ENCODE peak calls at places on chromosomes 11 and 22, in six cellular contexts. F is H9, K is mesenchymal stem cell, H is IMR-90, D is neuronal stem cell, I is H1. J is an unnamed sample.

GRCh38 chr11:14275081-14275480 is 83.9 kb downstream of the RRAS2 start:
- DNase-seq in F (no peak), K (peak; percentile 21), H (peak; percentile 71), D (no peak), I (no peak), J (peak; percentile 71)

GRCh38 chr22:38412435-38413084 is 42.4 kb downstream of the KCNJ4 start:
- DNase-seq in F (peak; percentile 63), K (no peak), H (no peak), D (no peak), I (no peak), J (no peak)

GRCh38 chr11:75267171-75267970 is 26.8 kb downstream of the TPBGL start:
- DNase-seq in F (no peak), K (no peak), H (no peak), D (no peak), I (no peak), J (no peak)

GRCh38 chr11:35389112-35389511 is 30.2 kb downstream of the SLC1A2 start:
- DNase-seq in F (no peak), K (no peak), H (no peak), D (no peak), I (no peak), J (no peak)

GRCh38 chr11:59429924-59430516 is 3.8 kb upstream of the OR5A2 start:
- DNase-seq in F (no peak), K (peak; percentile 46), H (peak; percentile 45), D (peak; percentile 76), I (no peak), J (peak; percentile 77)

GRCh38 chr22:19705181-19705934 is 8.9 kb upstream of the SEPTIN5 start:
- DNase-seq in F (peak; percentile 96), K (no peak), H (no peak), D (no peak), I (peak; percentile 91), J (peak; percentile 96)

GRCh38 chr11:119361056-119361787 is 14.7 kb upstream of the MFRP start:
- DNase-seq in F (peak; percentile 82), K (peak; percentile 87), H (peak; percentile 87), D (peak; percentile 62), I (no peak), J (peak; percentile 95)

GRCh38 chr22:28582806-28583205 is 96.8 kb downstream of the TTC28 start:
- DNase-seq in F (no peak), K (peak; percentile 41), H (peak; percentile 81), D (no peak), I (no peak), J (peak; percentile 75)

GRCh38 chr11:33063326-33063775 is 24.0 kb downstream of the TCP11L1 start:
- DNase-seq in F (no peak), K (no peak), H (peak; percentile 77), D (no peak), I (no peak), J (no peak)

GRCh38 chr11:32510039-32510438 is 73.6 kb upstream of the EIF3M start:
- DNase-seq in F (no peak), K (no peak), H (no peak), D (no peak), I (no peak), J (peak; percentile 14)

GRCh38 chr11:69190796-69191536 is 35.2 kb downstream of the SMIM38 start:
- DNase-seq in F (no peak), K (no peak), H (no peak), D (no peak), I (no peak), J (no peak)

GRCh38 chr22:21766933-21767462 is 31.4 kb upstream of the YPEL1 start:
- DNase-seq in F (no peak), K (no peak), H (no peak), D (no peak), I (no peak), J (no peak)

GRCh38 chr22:37368058-37368457 is 59.2 kb downstream of the ELFN2 start:
- DNase-seq in F (no peak), K (no peak), H (no peak), D (no peak), I (no peak), J (peak; percentile 11)

GRCh38 chr11:3109921-3110706 is 52.9 kb upstream of the CARS1 start:
- DNase-seq in F (peak; percentile 83), K (peak; percentile 26), H (no peak), D (no peak), I (peak; percentile 43), J (peak; percentile 82)

GRCh38 chr11:114284021-114284420 is 12.2 kb upstream of the NNMT start:
- DNase-seq in F (no peak), K (no peak), H (no peak), D (no peak), I (no peak), J (no peak)

GRCh38 chr22:38487946-38488345 is 18.2 kb downstream of the DDX17 start:
- DNase-seq in F (no peak), K (no peak), H (no peak), D (no peak), I (no peak), J (no peak)

GRCh38 chr11:8352852-8353505 is 89.3 kb upstream of the LMO1 start:
- DNase-seq in F (no peak), K (no peak), H (no peak), D (no peak), I (no peak), J (no peak)

GRCh38 chr11:126310229-126310991 is 6.5 kb downstream of the DCPS start:
- DNase-seq in F (peak; percentile 80), K (peak; percentile 80), H (peak; percentile 74), D (peak; percentile 67), I (peak; percentile 47), J (peak; percentile 80)

GRCh38 chr11:109583996-109584395 is 162.0 kb downstream of the C11orf87 start:
- DNase-seq in F (no peak), K (no peak), H (no peak), D (no peak), I (no peak), J (no peak)

GRCh38 chr11:2301631-2302272 is at the start of the genes C11orf21 and TSPAN32:
- DNase-seq in F (no peak), K (peak; percentile 40), H (peak; percentile 3), D (no peak), I (no peak), J (no peak)

GRCh38 chr11:1928038-1928890 is 8.8 kb downstream of the TNNT3 start:
- DNase-seq in F (no peak), K (no peak), H (no peak), D (no peak), I (no peak), J (no peak)

GRCh38 chr22:29596408-29596807 is 7.0 kb upstream of the NF2 start:
- DNase-seq in F (no peak), K (no peak), H (no peak), D (no peak), I (no peak), J (no peak)

GRCh38 chr11:44855138-44855849 is 95.4 kb downstream of the TP53I11 start:
- DNase-seq in F (no peak), K (no peak), H (peak; percentile 30), D (no peak), I (no peak), J (no peak)

GRCh38 chr11:70192666-70193410 is 10.3 kb upstream of the FADD start:
- DNase-seq in F (no peak), K (no peak), H (no peak), D (no peak), I (no peak), J (no peak)

GRCh38 chr11:12402027-12402426 is 24.7 kb downstream of the PARVA start:
- DNase-seq in F (no peak), K (no peak), H (no peak), D (no peak), I (no peak), J (peak; percentile 74)

GRCh38 chr11:77705195-77705876 is 67.7 kb upstream of the CLNS1A start:
- DNase-seq in F (no peak), K (peak; percentile 40), H (peak; percentile 69), D (no peak), I (no peak), J (peak; percentile 81)

GRCh38 chr11:125338886-125339811 is 156.9 kb downstream of the FEZ1 start:
- DNase-seq in F (no peak), K (peak; percentile 42), H (no peak), D (no peak), I (no peak), J (no peak)

GRCh38 chr11:132601863-132602262 is 930.4 kb downstream of the OPCML start:
- DNase-seq in F (no peak), K (no peak), H (no peak), D (no peak), I (no peak), J (no peak)

GRCh38 chr11:74639533-74639932 is 47.2 kb downstream of the POLD3 start:
- DNase-seq in F (no peak), K (no peak), H (no peak), D (no peak), I (no peak), J (no peak)

GRCh38 chr11:35380603-35381002 is 38.8 kb downstream of the SLC1A2 start:
- DNase-seq in F (no peak), K (peak; percentile 13), H (peak; percentile 60), D (no peak), I (no peak), J (no peak)

GRCh38 chr11:98711011-98711410 is 309.7 kb upstream of the CNTN5 start:
- DNase-seq in F (no peak), K (no peak), H (no peak), D (peak; percentile 0), I (no peak), J (no peak)

GRCh38 chr11:2213384-2213842 is 41.8 kb upstream of the TH start:
- DNase-seq in F (peak; percentile 33), K (no peak), H (no peak), D (no peak), I (no peak), J (peak; percentile 43)

GRCh38 chr11:134632347-134633119 is 220.5 kb upstream of the B3GAT1 start:
- DNase-seq in F (no peak), K (no peak), H (no peak), D (no peak), I (no peak), J (no peak)

GRCh38 chr11:68649851-68650555 is 34.3 kb upstream of the GAL start:
- DNase-seq in F (no peak), K (no peak), H (no peak), D (no peak), I (no peak), J (no peak)

GRCh38 chr11:15276616-15277015 is 161.9 kb downstream of the INSC start:
- DNase-seq in F (no peak), K (peak; percentile 52), H (peak; percentile 4), D (peak; percentile 26), I (no peak), J (peak; percentile 46)

GRCh38 chr11:111540921-111541208 is 345 bp downstream of the LAYN start:
- DNase-seq in F (no peak), K (no peak), H (no peak), D (no peak), I (no peak), J (no peak)
- H2BK120ac ChIP-seq in F (no peak overlapping the region), K (peak overlapping the region; percentile 25), H (peak overlapping the region; percentile 78), D (no peak overlapping the region), I (no peak overlapping the region), J (no peak overlapping the region)

GRCh38 chr11:128752379-128752778 is 58.5 kb downstream of the FLI1 start:
- DNase-seq in F (no peak), K (no peak), H (no peak), D (no peak), I (no peak), J (no peak)
- H3K27ac ChIP-seq in F (no peak overlapping the region), K (no peak overlapping the region), H (no peak overlapping the region), D (no peak overlapping the region), I (no peak overlapping the region), J (no peak overlapping the region)

GRCh38 chr11:64851831-64852337 is 7.4 kb upstream of the CDC42BPG start:
- DNase-seq in F (no peak), K (no peak), H (no peak), D (no peak), I (no peak), J (no peak)
- H2BK15ac ChIP-seq in F (no peak overlapping the region), K (no peak overlapping the region), H (no peak overlapping the region), D (no peak overlapping the region), I (peak overlapping the region; percentile 92), J (no peak overlapping the region)

GRCh38 chr11:73243093-73243485 is 25.0 kb downstream of the P2RY2 start:
- DNase-seq in F (no peak), K (no peak), H (no peak), D (no peak), I (no peak), J (no peak)
- H2BK120ac ChIP-seq in F (no peak overlapping the region), K (no peak overlapping the region), H (peak overlapping the region; percentile 78), D (no peak overlapping the region), I (peak overlapping the region; percentile 48), J (no peak overlapping the region)